ENCODE peak calls at places on chromosomes 2 and 18, in five cellular contexts. One of them, this sample, is unnamed.
A peak's percentile ranks its signal among the peaks of the same experiment; 100 is the strongest.

GRCh38 chr2:240519396-240520142 is 38.2 kb downstream of the ANKMY1 start:
- DNase-seq in GM12865: no peak
- DNase-seq in thoracic aorta: no peak
- DNase-seq in heart right ventricle: no peak
- DNase-seq in psoas muscle: no peak
- DNase-seq in this sample: no peak

GRCh38 chr18:5425721-5426120 is 118.1 kb downstream of the EPB41L3 start:
- DNase-seq in thoracic aorta: no peak
- DNase-seq in GM12865: no peak
- DNase-seq in heart right ventricle: no peak
- DNase-seq in psoas muscle: no peak
- DNase-seq in this sample: no peak

GRCh38 chr2:194002699-194003368 is 1654.2 kb upstream of the SLC39A10 start:
- DNase-seq in heart right ventricle: no peak
- DNase-seq in psoas muscle: no peak
- DNase-seq in thoracic aorta: no peak
- DNase-seq in GM12865: no peak
- DNase-seq in this sample: no peak

GRCh38 chr2:61135510-61135909 is 26.5 kb upstream of the C2orf74 start:
- DNase-seq in thoracic aorta: no peak
- DNase-seq in GM12865: no peak
- DNase-seq in psoas muscle: no peak
- DNase-seq in heart right ventricle: no peak
- DNase-seq in this sample: no peak

GRCh38 chr2:51291762-51292370 is 259.9 kb upstream of the NRXN1 start:
- DNase-seq in thoracic aorta: no peak
- DNase-seq in GM12865: no peak
- DNase-seq in psoas muscle: no peak
- DNase-seq in heart right ventricle: no peak
- DNase-seq in this sample: no peak

GRCh38 chr2:8595428-8595805 is 86.4 kb upstream of the ID2 start:
- DNase-seq in psoas muscle: no peak
- DNase-seq in heart right ventricle: no peak
- DNase-seq in GM12865: no peak
- DNase-seq in thoracic aorta: no peak
- DNase-seq in this sample: no peak

GRCh38 chr2:36456227-36456788 is 100.7 kb downstream of the CRIM1 start:
- DNase-seq in thoracic aorta: peak; percentile 27
- DNase-seq in psoas muscle: peak; percentile 81
- DNase-seq in heart right ventricle: peak; percentile 78
- DNase-seq in GM12865: no peak
- DNase-seq in this sample: no peak

GRCh38 chr18:21444465-21445023 is 156.0 kb downstream of the ESCO1 start:
- DNase-seq in GM12865: peak; percentile 65
- DNase-seq in psoas muscle: no peak
- DNase-seq in heart right ventricle: no peak
- DNase-seq in thoracic aorta: no peak
- DNase-seq in this sample: peak; percentile 50

GRCh38 chr18:56721031-56721430 is 69.9 kb downstream of the WDR7 start:
- DNase-seq in GM12865: no peak
- DNase-seq in heart right ventricle: no peak
- DNase-seq in thoracic aorta: no peak
- DNase-seq in psoas muscle: no peak
- DNase-seq in this sample: no peak

GRCh38 chr2:201852878-201853415 is 46.6 kb downstream of the CDK15 start:
- DNase-seq in psoas muscle: no peak
- DNase-seq in heart right ventricle: no peak
- DNase-seq in thoracic aorta: no peak
- DNase-seq in GM12865: peak; percentile 15
- DNase-seq in this sample: no peak

GRCh38 chr18:62660741-62661140 is 54.6 kb upstream of the PHLPP1 start:
- DNase-seq in GM12865: no peak
- DNase-seq in thoracic aorta: no peak
- DNase-seq in heart right ventricle: no peak
- DNase-seq in psoas muscle: no peak
- DNase-seq in this sample: no peak

GRCh38 chr2:218252509-218253247 is 8.1 kb upstream of the GPBAR1 start:
- DNase-seq in thoracic aorta: no peak
- DNase-seq in GM12865: no peak
- DNase-seq in psoas muscle: no peak
- DNase-seq in heart right ventricle: no peak
- DNase-seq in this sample: no peak

GRCh38 chr2:282693-283263 is 5.1 kb downstream of the ALKAL2 start:
- DNase-seq in thoracic aorta: no peak
- DNase-seq in psoas muscle: no peak
- DNase-seq in GM12865: no peak
- DNase-seq in heart right ventricle: no peak
- DNase-seq in this sample: no peak

GRCh38 chr2:123971564-123972318 is 53.3 kb upstream of the CNTNAP5 start:
- DNase-seq in heart right ventricle: no peak
- DNase-seq in thoracic aorta: no peak
- DNase-seq in psoas muscle: no peak
- DNase-seq in GM12865: no peak
- DNase-seq in this sample: no peak

GRCh38 chr2:163469561-163469962 is 266.2 kb downstream of the FIGN start:
- DNase-seq in GM12865: no peak
- DNase-seq in psoas muscle: no peak
- DNase-seq in thoracic aorta: no peak
- DNase-seq in heart right ventricle: no peak
- DNase-seq in this sample: no peak

GRCh38 chr2:112075490-112076260 is 20.6 kb downstream of the TMEM87B start:
- DNase-seq in heart right ventricle: no peak
- DNase-seq in thoracic aorta: no peak
- DNase-seq in GM12865: peak; percentile 24
- DNase-seq in psoas muscle: no peak
- DNase-seq in this sample: no peak

GRCh38 chr2:60510713-60511112 is 42.7 kb downstream of the BCL11A start:
- DNase-seq in GM12865: no peak
- DNase-seq in heart right ventricle: no peak
- DNase-seq in thoracic aorta: no peak
- DNase-seq in psoas muscle: no peak
- DNase-seq in this sample: no peak

GRCh38 chr2:165440367-165440766 is 29.1 kb upstream of the CSRNP3 start:
- DNase-seq in thoracic aorta: no peak
- DNase-seq in GM12865: no peak
- DNase-seq in psoas muscle: no peak
- DNase-seq in heart right ventricle: no peak
- DNase-seq in this sample: no peak

GRCh38 chr2:218367415-218368149 is 10.9 kb downstream of the CATIP start:
- DNase-seq in psoas muscle: peak; percentile 94
- DNase-seq in thoracic aorta: peak; percentile 53
- DNase-seq in heart right ventricle: peak; percentile 93
- DNase-seq in GM12865: peak; percentile 93
- DNase-seq in this sample: peak; percentile 96

GRCh38 chr18:78681396-78681795 is 298.2 kb upstream of the SALL3 start:
- DNase-seq in thoracic aorta: no peak
- DNase-seq in heart right ventricle: no peak
- DNase-seq in GM12865: no peak
- DNase-seq in psoas muscle: no peak
- DNase-seq in this sample: no peak

GRCh38 chr2:20381457-20381856 is 30.8 kb upstream of the PUM2 start:
- DNase-seq in GM12865: no peak
- DNase-seq in psoas muscle: no peak
- DNase-seq in thoracic aorta: no peak
- DNase-seq in heart right ventricle: no peak
- DNase-seq in this sample: no peak

GRCh38 chr2:153455856-153456255 is 22.7 kb downstream of the RPRM start:
- DNase-seq in GM12865: no peak
- DNase-seq in thoracic aorta: no peak
- DNase-seq in heart right ventricle: no peak
- DNase-seq in psoas muscle: no peak
- DNase-seq in this sample: no peak

GRCh38 chr2:207813942-207814341 is 44.2 kb upstream of the FZD5 start:
- DNase-seq in GM12865: no peak
- DNase-seq in psoas muscle: no peak
- DNase-seq in heart right ventricle: no peak
- DNase-seq in thoracic aorta: no peak
- DNase-seq in this sample: no peak

GRCh38 chr18:2903006-2903405 is 56.2 kb downstream of the EMILIN2 start:
- DNase-seq in thoracic aorta: no peak
- DNase-seq in GM12865: no peak
- DNase-seq in heart right ventricle: peak; percentile 70
- DNase-seq in psoas muscle: peak; percentile 83
- DNase-seq in this sample: no peak

GRCh38 chr2:220775856-220776467 is 796.1 kb downstream of the EPHA4 start:
- DNase-seq in GM12865: no peak
- DNase-seq in psoas muscle: no peak
- DNase-seq in thoracic aorta: no peak
- DNase-seq in heart right ventricle: no peak
- DNase-seq in this sample: no peak

DNA sequence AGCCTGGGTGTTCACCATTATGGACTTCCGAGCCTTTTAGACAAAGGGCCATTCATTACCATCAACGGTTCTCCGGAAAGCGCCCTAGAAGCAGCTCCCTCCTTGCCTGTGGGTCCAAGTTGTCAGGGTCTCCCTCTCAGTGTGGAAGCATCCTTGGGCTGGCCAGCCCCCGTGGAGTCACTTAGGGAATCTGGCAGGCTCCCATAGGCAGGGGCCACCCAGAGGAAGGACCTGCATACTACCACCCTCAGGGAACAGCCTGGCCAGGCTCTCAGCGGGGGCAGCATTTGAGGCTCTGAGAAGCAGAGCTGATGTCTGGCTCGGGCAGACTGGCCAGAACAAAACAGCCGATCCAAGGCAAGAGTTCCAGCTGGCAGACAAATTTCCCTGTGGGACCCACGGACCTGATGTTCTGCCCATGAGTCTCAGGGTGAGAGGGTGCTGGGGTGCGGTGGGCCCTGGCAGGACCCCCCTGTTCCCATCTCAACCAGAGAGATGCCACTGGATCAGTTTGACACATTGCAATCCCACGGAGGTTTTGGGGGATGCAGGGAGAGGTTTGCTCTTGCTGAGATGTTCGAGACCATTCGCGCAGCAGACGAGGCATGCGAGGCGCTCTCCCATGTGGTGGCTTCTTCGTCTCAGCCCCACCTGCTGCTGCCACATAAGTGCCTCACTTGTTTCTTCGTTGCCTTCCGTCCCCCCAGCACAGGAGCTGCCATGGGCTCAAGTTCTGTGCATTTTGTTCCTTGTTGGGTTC is 56.9 kb downstream of the ACKR3 start:
- DNase-seq in thoracic aorta: no peak
- DNase-seq in psoas muscle: peak; percentile 17
- DNase-seq in heart right ventricle: no peak
- DNase-seq in GM12865: no peak
- DNase-seq in this sample: no peak
- TF ChIP-seq CTCF in thoracic aorta: no peak
- TF ChIP-seq CTCF in psoas muscle: no peak
- TF ChIP-seq CTCF in heart right ventricle: no peak
- TF ChIP-seq CTCF in GM12865: no peak
- TF ChIP-seq CTCF in this sample: no peak

GRCh38 chr18:58761241-58761969 is 90.1 kb downstream of the MALT1 start:
- DNase-seq in thoracic aorta: no peak
- DNase-seq in heart right ventricle: no peak
- DNase-seq in GM12865: peak; percentile 86
- DNase-seq in psoas muscle: no peak
- DNase-seq in this sample: peak; percentile 66
- TF ChIP-seq CTCF in thoracic aorta: no peak
- TF ChIP-seq CTCF in heart right ventricle: no peak
- TF ChIP-seq CTCF in GM12865: no peak
- TF ChIP-seq CTCF in psoas muscle: no peak
- TF ChIP-seq CTCF in this sample: no peak

GRCh38 chr18:50057009-50057408 is 137.9 kb downstream of the MYO5B start:
- DNase-seq in heart right ventricle: no peak
- DNase-seq in thoracic aorta: no peak
- DNase-seq in psoas muscle: no peak
- DNase-seq in GM12865: no peak
- DNase-seq in this sample: no peak
- TF ChIP-seq CTCF in heart right ventricle: no peak
- TF ChIP-seq CTCF in thoracic aorta: no peak
- TF ChIP-seq CTCF in psoas muscle: no peak
- TF ChIP-seq CTCF in GM12865: no peak
- TF ChIP-seq CTCF in this sample: no peak

GRCh38 chr2:3659447-3660432 is 1.7 kb downstream of the ALLC start:
- DNase-seq in GM12865: no peak
- DNase-seq in heart right ventricle: peak; percentile 66
- DNase-seq in psoas muscle: peak; percentile 71
- DNase-seq in thoracic aorta: no peak
- DNase-seq in this sample: no peak

GRCh38 chr2:3664925-3665324 is 6.9 kb downstream of the ALLC start:
- DNase-seq in psoas muscle: no peak
- DNase-seq in thoracic aorta: no peak
- DNase-seq in heart right ventricle: no peak
- DNase-seq in GM12865: no peak
- DNase-seq in this sample: no peak

GRCh38 chr2:3664118-3664517 is 6.1 kb downstream of the ALLC start:
- DNase-seq in psoas muscle: no peak
- DNase-seq in GM12865: no peak
- DNase-seq in thoracic aorta: no peak
- DNase-seq in heart right ventricle: no peak
- DNase-seq in this sample: no peak

GRCh38 chr2:3661149-3661660 is 3.2 kb downstream of the ALLC start:
- DNase-seq in heart right ventricle: no peak
- DNase-seq in psoas muscle: no peak
- DNase-seq in GM12865: no peak
- DNase-seq in thoracic aorta: no peak
- DNase-seq in this sample: no peak

DNA sequence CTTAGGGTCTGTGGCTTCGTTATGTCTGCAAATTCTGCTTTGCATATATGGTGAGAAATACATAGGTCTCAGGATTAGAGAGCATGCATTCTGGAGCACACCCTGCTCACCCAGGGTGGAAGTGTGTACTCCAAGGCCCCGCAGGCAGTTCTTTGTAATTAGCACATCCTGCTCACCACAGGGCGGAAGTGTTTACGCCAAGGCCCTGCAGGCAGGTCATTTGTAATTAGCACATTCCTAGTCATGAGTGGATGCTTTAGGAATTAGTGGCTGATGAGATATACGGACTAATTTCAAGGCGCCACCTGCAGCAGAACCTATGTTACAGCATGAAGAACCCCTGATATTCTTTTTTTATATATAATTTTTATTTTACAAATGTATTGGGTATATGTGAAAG is 4.2 kb downstream of the ALLC start:
- DNase-seq in GM12865: peak; percentile 53
- DNase-seq in thoracic aorta: no peak
- DNase-seq in psoas muscle: no peak
- DNase-seq in heart right ventricle: no peak
- DNase-seq in this sample: no peak
- TF ChIP-seq CTCF in GM12865: no peak
- TF ChIP-seq CTCF in thoracic aorta: no peak
- TF ChIP-seq CTCF in psoas muscle: no peak
- TF ChIP-seq CTCF in heart right ventricle: no peak
- TF ChIP-seq CTCF in this sample: no peak